ENCODE peak calls at places on chromosomes 2 and 18, in six cellular contexts. G is NCI-H774, W is GM13977, A is NCI-H748 treated with DMSO at 0.1 percent for 48 hours, D is GF-D8, R is lower lobe of right lung. U is an unnamed sample.

GRCh38 chr2:239934571-239935171 is 90.5 kb downstream of the NDUFA10 start:
- DNase-seq in G (peak; percentile 25), W (peak; percentile 77), A (peak; percentile 70), D (no peak), R (peak; percentile 73), U (peak; percentile 33)

GRCh38 chr18:62790836-62791772 is 75.8 kb downstream of the PHLPP1 start:
- DNase-seq in G (no peak), W (no peak), A (peak; percentile 15), D (no peak), R (no peak), U (no peak)

GRCh38 chr18:60147326-60147725 is 225.2 kb downstream of the MC4R start:
- DNase-seq in G (no peak), W (no peak), A (no peak), D (no peak), R (no peak), U (no peak)

GRCh38 chr2:80496770-80497169 is 192.2 kb upstream of the LRRTM1 start:
- DNase-seq in G (no peak), W (no peak), A (no peak), D (no peak), R (no peak), U (no peak)

GRCh38 chr2:230498506-230499107 is 82.6 kb downstream of the SP100 start:
- DNase-seq in G (no peak), W (no peak), A (no peak), D (no peak), R (no peak), U (no peak)

GRCh38 chr18:49899647-49900330 is 86.5 kb upstream of the ACAA2 start:
- DNase-seq in G (peak; percentile 81), W (no peak), A (no peak), D (no peak), R (no peak), U (no peak)

GRCh38 chr18:53698907-53699306 is 525.6 kb downstream of the MBD2 start:
- DNase-seq in G (peak; percentile 2), W (peak; percentile 29), A (peak; percentile 34), D (no peak), R (peak; percentile 44), U (no peak)

GRCh38 chr2:239462671-239463506 is 62.1 kb upstream of the HDAC4 start:
- DNase-seq in G (no peak), W (no peak), A (no peak), D (no peak), R (no peak), U (no peak)

GRCh38 chr2:31163011-31163540 is 24.8 kb upstream of the GALNT14 start:
- DNase-seq in G (no peak), W (no peak), A (no peak), D (no peak), R (no peak), U (no peak)

GRCh38 chr2:15591692-15592463 is at the start of gene DDX1:
- DNase-seq in G (peak; percentile 74), W (peak; percentile 84), A (peak; percentile 50), D (peak; percentile 55), R (peak; percentile 91), U (peak; percentile 91)

GRCh38 chr18:76430636-76431035 is 64.4 kb downstream of the ZNF516 start:
- DNase-seq in G (no peak), W (no peak), A (no peak), D (no peak), R (no peak), U (no peak)

GRCh38 chr2:106561356-106561755 is 74.2 kb downstream of the CD8B2 start:
- DNase-seq in G (peak; percentile 20), W (no peak), A (no peak), D (no peak), R (no peak), U (no peak)

GRCh38 chr2:234136461-234136860 is 86.0 kb downstream of the SPP2 start:
- DNase-seq in G (no peak), W (no peak), A (no peak), D (no peak), R (no peak), U (no peak)

GRCh38 chr2:65231121-65231520 is 3.5 kb downstream of the ACTR2 start:
- DNase-seq in G (no peak), W (no peak), A (no peak), D (no peak), R (no peak), U (no peak)

GRCh38 chr2:215973954-215974699 is 39.2 kb downstream of the MREG start:
- DNase-seq in G (peak; percentile 43), W (no peak), A (peak; percentile 94), D (no peak), R (no peak), U (no peak)

GRCh38 chr2:178266445-178266844 is 72.1 kb downstream of the OSBPL6 start:
- DNase-seq in G (no peak), W (no peak), A (no peak), D (no peak), R (no peak), U (no peak)

GRCh38 chr2:8389373-8390108 is 292.3 kb upstream of the ID2 start:
- DNase-seq in G (no peak), W (no peak), A (no peak), D (no peak), R (no peak), U (no peak)

GRCh38 chr2:8132371-8132831 is 549.5 kb upstream of the ID2 start:
- DNase-seq in G (no peak), W (no peak), A (peak; percentile 39), D (no peak), R (no peak), U (no peak)

GRCh38 chr2:46481541-46482193 is 2.3 kb downstream of the TMEM247 start:
- DNase-seq in G (peak; percentile 53), W (no peak), A (peak; percentile 89), D (no peak), R (no peak), U (no peak)

GRCh38 chr18:21930177-21930576 is 189.6 kb downstream of the MIB1 start:
- DNase-seq in G (no peak), W (no peak), A (no peak), D (no peak), R (no peak), U (no peak)

GRCh38 chr2:223601932-223602676 is at the start of gene SCG2:
- DNase-seq in G (peak; percentile 75), W (peak; percentile 65), A (peak; percentile 93), D (no peak), R (peak; percentile 71), U (no peak)

GRCh38 chr2:127407091-127407490 is 11.1 kb upstream of the PROC start:
- DNase-seq in G (no peak), W (no peak), A (no peak), D (no peak), R (peak; percentile 38), U (no peak)

GRCh38 chr18:2642771-2643170 is 12.8 kb upstream of the SMCHD1 start:
- DNase-seq in G (no peak), W (no peak), A (no peak), D (no peak), R (no peak), U (no peak)

GRCh38 chr18:3481696-3482210 is 31.8 kb downstream of the TGIF1 start:
- DNase-seq in G (no peak), W (peak; percentile 42), A (no peak), D (no peak), R (no peak), U (no peak)

GRCh38 chr2:123566291-123566946 is 458.7 kb upstream of the CNTNAP5 start:
- DNase-seq in G (no peak), W (no peak), A (no peak), D (no peak), R (no peak), U (no peak)

GRCh38 chr2:59395119-59395518 is 1154.0 kb upstream of the FANCL start:
- DNase-seq in G (no peak), W (no peak), A (no peak), D (no peak), R (no peak), U (no peak)

GRCh38 chr2:183292028-183292427 is 167.8 kb downstream of the NUP35 start:
- DNase-seq in G (no peak), W (no peak), A (no peak), D (no peak), R (no peak), U (no peak)

GRCh38 chr2:70515938-70516337 is 37.7 kb downstream of the TGFA start:
- DNase-seq in G (no peak), W (no peak), A (no peak), D (peak; percentile 69), R (peak; percentile 59), U (no peak)

GRCh38 chr2:38146917-38147307 is 71.0 kb upstream of the CYP1B1 start:
- DNase-seq in G (no peak), W (peak; percentile 48), A (no peak), D (no peak), R (no peak), U (no peak)

GRCh38 chr2:233476083-233476410 is 90.5 kb downstream of the USP40 start:
- DNase-seq in G (no peak), W (no peak), A (no peak), D (no peak), R (no peak), U (no peak)

GRCh38 chr18:902179-902718 is 2.4 kb upstream of the ADCYAP1 start:
- DNase-seq in G (no peak), W (peak; percentile 24), A (peak; percentile 73), D (no peak), R (no peak), U (no peak)

GRCh38 chr18:4400911-4401310 is 54.2 kb downstream of the DLGAP1 start:
- DNase-seq in G (no peak), W (no peak), A (no peak), D (no peak), R (no peak), U (no peak)

GRCh38 chr2:109487237-109487869 is 126.4 kb downstream of the SEPTIN10 start:
- DNase-seq in G (no peak), W (no peak), A (no peak), D (no peak), R (no peak), U (no peak)

GRCh38 chr2:27776097-27776496 is 4.6 kb downstream of the MRPL33 start:
- DNase-seq in G (no peak), W (no peak), A (no peak), D (no peak), R (no peak), U (no peak)

GRCh38 chr2:197620113-197620512 is 55.3 kb downstream of the RFTN2 start:
- DNase-seq in G (no peak), W (no peak), A (no peak), D (no peak), R (no peak), U (no peak)

GRCh38 chr18:48899558-48900174 is 51.1 kb downstream of the SMAD7 start:
- DNase-seq in G (no peak), W (no peak), A (no peak), D (no peak), R (no peak), U (no peak)

GRCh38 chr2:159140070-159140774 is 146.3 kb downstream of the WDSUB1 start:
- DNase-seq in G (no peak), W (no peak), A (no peak), D (no peak), R (no peak), U (no peak)

GRCh38 chr2:212538156-212539144 is at the start of gene ERBB4:
- DNase-seq in G (peak; percentile 26), W (peak; percentile 23), A (peak; percentile 36), D (no peak), R (peak; percentile 66), U (no peak)

U was measured in stimulated activated effector memory CD8-positive, alpha-beta T cell treated with anti-CD3 and anti-CD28 coated beads, Interleukin-12 subunit alpha, Interleukin-12 subunit beta, amount 100 ng/mL, for 72 hours.